ENCODE peak calls at places on chromosomes 11 and 22, in seven cellular contexts. F, R, A, V, S, E and L are unnamed samples.

GRCh38 chr11:95715777-95716241 is 73.8 kb downstream of the FAM76B start:
- DNase-seq in R (peak; percentile 20), A (peak; percentile 51), V (no peak), F (peak; percentile 62), S (no peak), E (no peak), L (no peak)

GRCh38 chr11:19912206-19913118 is 199.8 kb downstream of the NAV2 start:
- DNase-seq in R (no peak), F (no peak), S (no peak), V (no peak), E (no peak), A (no peak), L (no peak)

GRCh38 chr22:19038164-19038546 is 84.1 kb downstream of the DGCR2 start:
- DNase-seq in V (no peak), E (no peak), S (peak; percentile 37), R (no peak), A (no peak), F (no peak), L (no peak)

GRCh38 chr22:24059793-24060192 is 48.7 kb downstream of the CABIN1 start:
- DNase-seq in V (no peak), S (no peak), E (no peak), F (no peak), R (no peak), A (no peak), L (no peak)

GRCh38 chr11:16604784-16605439 is 133.5 kb upstream of the C11orf58 start:
- DNase-seq in S (no peak), A (peak; percentile 56), V (peak; percentile 40), R (no peak), F (no peak), E (peak; percentile 52), L (peak; percentile 61)

GRCh38 chr11:130999992-131000770 is 83.9 kb upstream of the SNX19 start:
- DNase-seq in S (no peak), E (no peak), A (peak; percentile 4), V (no peak), R (no peak), F (no peak), L (peak; percentile 57)

GRCh38 chr11:69823641-69824285 is 4.5 kb upstream of the FGF3 start:
- DNase-seq in S (no peak), E (no peak), F (no peak), R (no peak), A (no peak), V (no peak), L (no peak)

GRCh38 chr11:96960926-96961325 is 571.1 kb downstream of the JRKL start:
- DNase-seq in V (no peak), F (no peak), S (no peak), A (no peak), R (no peak), E (no peak), L (no peak)

GRCh38 chr11:119417726-119418540 is 5.0 kb downstream of the THY1 start:
- DNase-seq in S (no peak), V (no peak), E (no peak), F (no peak), A (no peak), R (no peak), L (no peak)

GRCh38 chr22:32897400-32897799 is 95.9 kb downstream of the TIMP3 start:
- DNase-seq in E (no peak), A (no peak), V (no peak), R (no peak), S (no peak), F (no peak), L (no peak)

GRCh38 chr11:105910095-105910715 is 111.8 kb downstream of the MSANTD4 start:
- DNase-seq in F (no peak), S (no peak), E (no peak), R (no peak), V (no peak), A (no peak), L (no peak)

GRCh38 chr11:133663135-133663534 is 130.8 kb upstream of the OPCML start:
- DNase-seq in R (no peak), V (no peak), F (no peak), A (no peak), S (no peak), E (no peak), L (no peak)

GRCh38 chr11:125081098-125081798 is 18.1 kb downstream of the SLC37A2 start:
- DNase-seq in R (no peak), V (no peak), F (no peak), E (no peak), A (no peak), S (no peak), L (no peak)

GRCh38 chr11:130725417-130726233 is 190.7 kb downstream of the SNX19 start:
- DNase-seq in E (no peak), F (no peak), R (no peak), V (no peak), S (no peak), A (no peak), L (no peak)

GRCh38 chr11:21475276-21475675 is 717.6 kb upstream of the ANO5 start:
- DNase-seq in E (no peak), R (no peak), A (no peak), F (no peak), V (no peak), S (no peak), L (no peak)

GRCh38 chr11:125167292-125167953 is 2.9 kb downstream of the PKNOX2 start:
- DNase-seq in F (no peak), S (no peak), V (peak; percentile 74), E (no peak), A (no peak), R (no peak), L (peak; percentile 28)

GRCh38 chr22:30574095-30574981 is at the start of gene GAL3ST1:
- DNase-seq in A (peak; percentile 58), V (peak; percentile 40), F (no peak), R (no peak), S (no peak), E (no peak), L (peak; percentile 80)

GRCh38 chr22:19873960-19874306 is 19.3 kb upstream of the GNB1L start:
- DNase-seq in V (no peak), S (no peak), R (no peak), F (no peak), E (no peak), A (no peak), L (no peak)

DNA sequence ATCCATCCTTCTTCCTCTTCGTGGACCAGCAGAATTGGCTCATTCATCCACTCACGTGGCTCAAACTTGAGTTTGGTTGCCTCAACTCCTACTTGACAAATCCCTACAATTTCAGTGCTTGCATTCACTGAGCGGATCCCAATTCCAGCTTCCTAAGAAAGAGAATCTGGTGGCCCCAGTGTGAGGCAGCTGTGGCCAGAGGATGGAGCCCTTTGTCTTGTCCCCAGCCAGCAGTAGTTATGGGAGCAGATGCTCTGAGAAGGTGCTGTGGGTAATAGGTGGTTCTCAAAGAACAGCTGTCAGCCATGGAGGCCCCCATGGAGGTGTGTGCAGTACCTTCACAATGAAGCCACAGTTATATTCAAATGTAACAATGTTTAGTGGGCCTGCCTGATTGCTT is 39.3 kb downstream of the KREMEN1 start:
- DNase-seq in V (no peak), E (no peak), R (no peak), A (no peak), F (no peak), S (no peak), L (no peak)
- TF ChIP-seq CTCF in V (no peak), E (no peak), R (no peak), A (no peak), F (no peak), S (no peak), L (no peak)

DNA sequence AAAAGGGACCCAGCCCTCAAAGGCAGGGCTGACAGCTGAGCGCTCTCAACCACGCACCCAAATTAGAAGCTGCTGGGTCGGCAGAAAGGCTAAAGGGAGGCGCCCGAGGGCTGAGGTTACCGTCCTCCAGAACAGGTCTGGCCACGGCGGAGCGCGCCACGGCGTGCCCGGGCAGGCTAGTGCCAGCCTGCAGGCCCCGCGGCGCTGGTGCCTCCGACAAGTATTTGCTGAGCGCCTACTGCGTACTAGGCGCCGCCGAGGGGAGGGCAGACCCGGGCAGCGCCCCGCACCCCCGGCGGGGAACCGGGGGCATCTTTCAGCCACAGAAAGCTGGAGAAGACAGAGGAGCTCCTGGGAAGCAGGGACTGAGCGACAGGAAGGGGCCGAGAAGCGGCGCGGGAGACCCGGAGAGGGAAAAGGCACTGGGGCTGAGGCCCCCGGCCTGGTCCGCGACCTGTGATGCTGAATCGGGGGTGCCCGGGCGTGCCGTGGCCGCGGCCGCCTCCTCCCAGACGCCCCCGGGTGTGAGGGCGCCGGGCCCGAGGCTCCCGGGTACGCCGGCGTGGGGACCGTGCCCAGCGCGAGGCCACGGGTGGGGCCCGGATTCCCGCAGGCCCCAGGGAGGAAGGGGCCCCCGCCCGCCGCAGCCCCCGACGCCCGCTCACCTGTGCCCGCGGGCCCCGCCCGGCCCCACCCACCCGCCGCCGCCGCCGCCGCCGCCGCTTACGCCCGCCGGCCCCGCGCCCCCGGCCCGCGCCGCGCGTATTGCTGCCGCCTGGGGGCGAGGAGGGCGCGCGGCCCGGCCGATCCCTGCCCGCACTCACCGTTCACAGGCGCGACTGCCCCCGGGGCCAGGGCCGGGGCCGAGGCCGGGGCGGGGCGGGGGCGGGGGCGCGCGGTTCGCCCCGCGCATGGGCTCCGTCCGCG is 521 bp downstream of the HRAS start:
- DNase-seq in S (peak; percentile 38), F (peak; percentile 64), V (no peak), R (no peak), E (no peak), A (peak; percentile 47), L (peak; percentile 38)
- TF ChIP-seq CTCF in S (no peak), F (no peak), V (no peak), R (no peak), E (no peak), A (no peak), L (no peak)

DNA sequence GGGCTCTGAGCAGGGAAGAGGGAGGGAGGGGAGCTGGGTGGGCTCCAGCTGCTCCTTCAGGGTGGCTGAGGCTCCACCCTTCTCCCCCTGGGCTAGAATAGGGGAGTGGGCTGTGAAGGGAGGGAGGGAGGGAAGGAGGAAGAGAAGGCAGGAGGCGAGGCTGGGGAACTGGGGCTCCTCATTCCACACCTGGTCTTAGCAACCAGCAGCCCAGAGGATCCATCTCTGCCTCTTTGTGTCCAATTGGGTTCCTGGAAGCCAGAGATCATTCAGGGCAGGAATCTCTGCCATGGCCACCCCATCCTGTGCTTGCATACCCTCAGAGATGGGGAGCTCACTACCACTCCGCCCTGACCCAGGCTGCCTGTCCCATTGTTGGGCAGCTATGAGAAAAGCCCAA is 7.7 kb downstream of the NCF4 start:
- DNase-seq in S (no peak), F (no peak), R (no peak), A (no peak), E (no peak), V (no peak), L (no peak)
- TF ChIP-seq CTCF in S (no peak), F (no peak), R (no peak), A (no peak), E (no peak), V (no peak), L (no peak)

DNA sequence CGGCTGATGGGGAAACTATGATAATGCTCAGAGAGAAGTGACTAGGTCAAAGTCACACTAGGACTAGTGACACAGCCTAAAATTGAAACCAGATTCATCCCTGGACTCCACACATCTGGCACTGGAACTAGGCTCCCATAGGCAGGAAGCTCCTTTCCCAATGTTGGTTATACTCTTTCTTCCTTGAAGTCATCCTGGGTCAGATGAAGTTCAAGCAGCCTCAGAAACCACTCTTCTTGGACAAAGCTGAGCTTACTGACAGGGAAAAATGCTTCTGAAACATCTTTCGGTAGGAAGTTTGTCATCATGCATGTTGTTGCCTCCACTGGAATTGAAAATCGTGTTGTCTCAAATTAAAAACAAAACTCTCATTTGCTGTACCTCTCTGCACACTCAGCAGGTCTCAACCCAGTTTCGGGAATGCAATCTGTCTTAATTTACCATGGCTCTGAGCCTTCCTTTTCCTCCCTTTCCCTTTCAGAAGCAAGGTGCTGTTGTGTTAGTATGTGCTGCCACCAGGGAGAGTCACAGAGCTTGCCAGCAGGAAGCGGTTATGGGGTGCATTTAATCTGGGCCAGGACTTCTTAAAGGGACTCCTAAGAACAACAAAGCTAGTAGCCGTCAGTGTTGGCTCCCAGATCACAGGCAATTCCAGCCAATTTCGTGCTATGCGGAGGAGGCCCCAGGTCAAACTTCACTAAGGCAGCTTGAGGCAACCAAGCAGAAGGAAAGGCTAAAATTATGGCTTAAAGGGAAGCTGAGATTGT is 384.8 kb downstream of the TENM4 start:
- DNase-seq in E (peak; percentile 34), A (no peak), V (no peak), R (no peak), F (no peak), S (no peak), L (no peak)
- TF ChIP-seq CTCF in E (no peak), A (no peak), V (no peak), R (no peak), F (no peak), S (no peak), L (peak; percentile 17)